ENCODE peak calls at places on chromosomes 16 and 17, in five cellular contexts. L is bronchial epithelial cell, D is mucosa of descending colon, O is neural progenitor cell, M is HAP-1. C is an unnamed sample.

GRCh38 chr16:1193143-1193824 is 31.8 kb downstream of the TPSG1 start:
- DNase-seq in L (no peak), D (no peak), O (no peak), M (no peak), C (no peak)

GRCh38 chr17:80416940-80417293 is 1.9 kb downstream of the ENDOV start:
- DNase-seq in L (no peak), D (no peak), O (no peak), M (no peak), C (no peak)

GRCh38 chr17:5584971-5585794 is 874 bp upstream of the NLRP1 start:
- DNase-seq in L (peak), D (no peak), O (no peak), M (no peak), C (no peak)

GRCh38 chr16:69402448-69402847 is 16.6 kb upstream of the TERF2 start:
- DNase-seq in L (no peak), D (no peak), O (no peak), M (no peak), C (no peak)

GRCh38 chr16:53726625-53727024 is 22.7 kb downstream of the FTO start:
- DNase-seq in L (peak), D (no peak), O (peak), M (no peak), C (no peak)

GRCh38 chr16:28883221-28883996 is 5.1 kb downstream of the ATP2A1 start:
- DNase-seq in L (no peak), D (no peak), O (no peak), M (no peak), C (no peak)

GRCh38 chr17:75270218-75270965 is 639 bp downstream of the MIF4GD start:
- DNase-seq in L (peak), D (peak), O (peak), M (peak), C (peak)

GRCh38 chr17:57357830-57358426 is 101.6 kb downstream of the MSI2 start:
- DNase-seq in L (peak), D (no peak), O (no peak), M (no peak), C (no peak)

GRCh38 chr16:54510619-54511018 is 224.0 kb upstream of the IRX3 start:
- DNase-seq in L (no peak), D (no peak), O (no peak), M (no peak), C (no peak)

GRCh38 chr17:15157051-15157450 is 108.1 kb downstream of the PMP22 start:
- DNase-seq in L (peak), D (no peak), O (no peak), M (no peak), C (no peak)

GRCh38 chr17:39674702-39675389 is 6.6 kb downstream of the PNMT start:
- DNase-seq in L (peak), D (peak), O (no peak), M (no peak), C (no peak)

GRCh38 chr17:68047153-68047846 is 11.8 kb downstream of the KPNA2 start:
- DNase-seq in L (no peak), D (no peak), O (no peak), M (no peak), C (no peak)

GRCh38 chr17:19386276-19386863 is 620 bp downstream of the MFAP4 start:
- DNase-seq in L (peak), D (no peak), O (peak), M (no peak), C (no peak)

GRCh38 chr16:84827897-84828296 is 8.1 kb downstream of the CRISPLD2 start:
- DNase-seq in L (no peak), D (no peak), O (no peak), M (no peak), C (no peak)

GRCh38 chr16:84699147-84699711 is 571 bp upstream of the USP10 start:
- DNase-seq in L (peak), D (peak), O (no peak), M (peak), C (no peak)

GRCh38 chr17:67046398-67046797 is 2.0 kb downstream of the CACNG1 start:
- DNase-seq in L (no peak), D (peak), O (no peak), M (no peak), C (no peak)

GRCh38 chr17:70767102-70767701 is 597.9 kb downstream of the KCNJ2 start:
- DNase-seq in L (peak), D (no peak), O (peak), M (no peak), C (no peak)

GRCh38 chr16:7270823-7271222 is 61.8 kb upstream of the RBFOX1 start:
- DNase-seq in L (peak), D (no peak), O (no peak), M (no peak), C (no peak)

GRCh38 chr17:29757788-29758187 is 135.1 kb upstream of the CORO6 start:
- DNase-seq in L (no peak), D (no peak), O (no peak), M (no peak), C (no peak)
- H3K4me3 ChIP-seq in L (no peak), D (no peak), O (no peak), M (no peak), C (no peak)

GRCh38 chr17:29369831-29370735 is 20.1 kb upstream of the TAOK1 start:
- DNase-seq in L (peak), D (peak), O (peak), M (peak), C (peak)
- H3K4me3 ChIP-seq in L (no peak), D (no peak), O (peak), M (no peak), C (no peak)

DNA sequence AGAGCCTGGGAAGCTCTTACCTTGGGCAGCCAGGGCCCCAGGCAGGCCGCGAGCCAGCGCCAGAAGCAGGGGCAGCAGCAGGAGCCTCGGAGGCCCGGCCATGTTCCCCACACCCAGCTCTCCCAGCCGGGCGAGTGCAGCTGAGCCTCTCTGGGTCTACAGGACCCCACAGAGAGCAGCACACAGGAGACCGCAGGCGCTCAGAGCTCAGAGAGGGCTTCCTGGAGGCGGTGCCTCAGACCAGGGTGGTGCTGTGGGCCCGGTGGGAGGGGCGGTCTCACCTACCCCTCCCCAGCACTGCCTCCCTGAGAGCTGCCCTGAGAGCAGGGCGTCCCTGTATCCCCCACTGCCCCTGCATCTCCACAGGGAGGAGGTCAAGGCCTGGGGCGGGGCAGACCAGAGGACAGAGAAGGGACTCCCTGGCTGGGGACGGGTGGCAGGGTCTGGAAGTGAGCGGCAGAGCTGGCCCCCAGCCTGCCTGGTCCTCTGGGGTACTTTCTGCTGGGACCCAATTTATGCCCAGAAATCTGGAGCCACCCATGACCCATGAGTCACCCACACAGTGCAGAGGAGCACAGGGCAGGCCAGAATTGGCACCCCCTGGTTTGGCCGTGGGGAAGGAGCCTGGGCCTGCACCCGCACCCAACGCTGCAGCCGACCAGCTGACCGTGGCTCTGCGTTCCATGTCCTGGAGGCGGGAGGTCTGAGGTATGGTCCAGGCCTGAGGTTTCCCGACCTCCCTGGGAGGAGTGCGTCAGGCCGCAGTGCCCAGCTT is at the start of gene CD7:
- DNase-seq in L (no peak), D (no peak), O (no peak), M (no peak), C (peak)
- H3K4me3 ChIP-seq in L (no peak), D (no peak), O (no peak), M (no peak), C (peak)

DNA sequence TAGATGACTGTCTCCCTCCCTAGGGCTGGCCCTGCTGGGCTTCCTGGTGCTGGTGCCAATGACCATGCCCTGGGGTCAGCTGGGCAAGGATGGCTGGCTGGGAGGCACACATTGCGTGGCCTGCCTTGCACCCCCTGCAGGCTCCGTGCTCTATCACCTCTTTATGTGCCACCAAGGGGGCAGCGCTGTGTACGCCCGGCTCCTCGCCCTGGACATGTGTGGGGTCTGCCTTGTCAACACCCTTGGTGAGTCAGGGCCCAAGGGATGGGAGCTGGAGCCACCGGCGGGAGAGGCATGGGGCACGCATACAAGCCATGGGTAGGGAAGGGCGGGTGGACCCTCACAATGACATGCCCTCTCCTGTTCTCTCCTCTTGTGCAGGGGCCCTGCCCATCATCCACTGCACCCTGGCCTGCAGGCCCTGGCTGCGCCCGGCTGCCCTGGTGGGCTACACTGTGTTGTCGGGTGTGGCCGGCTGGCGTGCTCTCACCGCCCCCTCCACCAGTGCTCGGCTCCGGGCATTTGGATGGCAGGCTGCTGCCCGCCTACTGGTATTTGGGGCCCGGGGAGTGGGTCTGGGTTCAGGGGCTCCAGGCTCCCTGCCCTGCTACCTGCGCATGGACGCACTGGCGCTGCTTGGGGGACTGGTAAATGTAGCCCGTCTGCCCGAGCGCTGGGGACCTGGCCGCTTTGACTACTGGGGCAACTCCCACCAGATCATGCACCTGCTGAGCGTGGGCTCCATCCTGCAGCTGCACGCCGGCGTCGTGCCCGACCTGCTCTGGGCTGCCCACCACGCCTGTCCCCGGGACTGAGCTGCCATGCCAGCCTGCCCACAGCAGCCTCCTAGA is 2.2 kb downstream of the PAQR4 start:
- DNase-seq in L (no peak), D (no peak), O (no peak), M (no peak), C (no peak)
- H3K4me3 ChIP-seq in L (no peak), D (no peak), O (no peak), M (peak), C (no peak)

DNA sequence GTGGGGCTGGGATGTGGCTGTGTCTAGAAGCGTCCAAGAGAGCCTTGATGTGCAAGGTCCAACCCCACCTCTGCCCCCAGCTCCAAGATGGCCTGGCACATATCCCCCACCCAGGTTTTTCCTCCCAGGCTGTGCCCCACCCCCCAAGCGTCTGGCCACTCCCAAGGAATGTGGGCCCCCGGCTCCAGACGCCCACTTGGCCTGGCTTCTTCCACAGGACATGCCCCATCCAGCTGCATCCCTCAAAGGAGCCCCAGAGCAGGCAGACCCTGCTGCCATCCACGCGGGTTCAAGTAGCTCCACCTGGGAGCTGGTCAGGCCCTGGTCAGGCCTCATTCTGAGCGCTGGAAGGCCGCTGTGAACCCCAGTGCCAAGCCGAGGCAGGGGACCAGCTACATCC is 3.2 kb downstream of the CAMKK1 start:
- DNase-seq in L (no peak), D (no peak), O (no peak), M (no peak), C (no peak)
- H3K4me3 ChIP-seq in L (no peak), D (no peak), O (no peak), M (no peak), C (no peak)

GRCh38 chr17:1733047-1733357 is 8.5 kb downstream of the WDR81 start:
- DNase-seq in L (no peak), D (no peak), O (no peak), M (no peak), C (no peak)

GRCh38 chr17:1730004-1730344 is 5.5 kb downstream of the WDR81 start:
- DNase-seq in L (no peak), D (no peak), O (no peak), M (no peak), C (no peak)

GRCh38 chr17:1731194-1731506 is 6.6 kb downstream of the WDR81 start:
- DNase-seq in L (no peak), D (no peak), O (no peak), M (no peak), C (no peak)

GRCh38 chr17:1732241-1733046 is 7.9 kb downstream of the WDR81 start:
- DNase-seq in L (no peak), D (no peak), O (no peak), M (no peak), C (no peak)

GRCh38 chr17:1730345-1731193 is 6.1 kb downstream of the WDR81 start:
- DNase-seq in L (peak), D (peak), O (no peak), M (no peak), C (no peak)
- H3K4me3 ChIP-seq in L (no peak), D (no peak), O (no peak), M (no peak), C (no peak)

DNA sequence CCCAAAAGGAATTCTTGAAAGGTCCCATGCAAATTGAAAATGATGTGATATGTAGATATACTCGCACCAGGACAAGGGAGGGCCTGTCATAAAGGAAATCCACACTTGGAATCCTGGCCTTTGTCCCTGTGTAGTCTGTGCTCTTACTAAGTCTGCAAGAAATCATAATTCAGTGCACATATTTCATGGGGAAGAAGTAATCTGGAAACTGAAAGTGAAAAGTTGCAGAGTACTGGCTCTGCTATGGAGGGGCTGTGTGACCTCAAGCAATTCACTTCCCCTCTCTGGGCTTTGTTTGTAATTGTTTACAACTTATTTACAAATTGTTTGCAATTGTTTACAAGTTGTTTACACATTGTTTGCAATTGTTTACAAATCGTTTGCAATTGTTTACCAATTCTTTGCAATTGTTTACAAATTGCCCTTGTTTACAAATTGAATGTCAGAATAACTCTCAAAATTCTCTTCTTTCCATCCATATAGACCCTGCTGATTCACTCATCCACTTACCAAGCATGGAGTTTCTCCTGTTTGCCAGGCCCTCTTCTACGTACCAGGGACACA is 13.0 kb downstream of the SCNN1G start:
- DNase-seq in L (no peak), D (no peak), O (no peak), M (no peak), C (no peak)
- H3K4me3 ChIP-seq in L (no peak), D (no peak), O (no peak), M (no peak), C (no peak)

DNA sequence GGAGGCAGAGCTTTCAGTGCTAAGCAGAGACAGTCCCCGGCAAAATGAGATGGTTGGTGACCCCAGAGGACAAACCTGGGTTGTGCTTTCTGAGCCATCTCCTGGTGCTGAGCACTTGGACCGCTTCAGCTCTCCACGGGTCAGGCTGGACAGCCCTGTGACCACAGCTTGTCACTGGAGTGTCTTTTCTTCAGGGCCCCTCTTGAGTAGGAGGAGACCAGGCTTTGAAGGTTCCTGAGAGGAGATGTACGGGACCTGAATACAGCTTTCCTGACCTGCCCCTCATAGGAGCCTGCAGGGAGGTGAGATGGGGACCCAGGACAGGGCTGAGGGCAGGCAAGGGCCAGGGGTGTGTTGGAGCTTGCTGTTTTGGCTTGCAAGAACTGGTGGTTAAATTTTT is 17.8 kb upstream of the ADGRG1 start:
- DNase-seq in L (no peak), D (no peak), O (no peak), M (no peak), C (no peak)
- H3K4me3 ChIP-seq in L (no peak), D (no peak), O (no peak), M (no peak), C (no peak)

GRCh38 chr17:46865100-46865499 is 13.7 kb downstream of the WNT9B start:
- DNase-seq in L (no peak), D (no peak), O (no peak), M (no peak), C (no peak)

GRCh38 chr17:46862949-46863348 is 11.6 kb downstream of the WNT9B start:
- DNase-seq in L (no peak), D (no peak), O (peak), M (no peak), C (no peak)

GRCh38 chr17:46866325-46866724 is 14.9 kb downstream of the WNT9B start:
- DNase-seq in L (no peak), D (no peak), O (no peak), M (no peak), C (no peak)

GRCh38 chr17:46866747-46867146 is 15.4 kb downstream of the WNT9B start:
- DNase-seq in L (no peak), D (no peak), O (no peak), M (no peak), C (no peak)

DNA sequence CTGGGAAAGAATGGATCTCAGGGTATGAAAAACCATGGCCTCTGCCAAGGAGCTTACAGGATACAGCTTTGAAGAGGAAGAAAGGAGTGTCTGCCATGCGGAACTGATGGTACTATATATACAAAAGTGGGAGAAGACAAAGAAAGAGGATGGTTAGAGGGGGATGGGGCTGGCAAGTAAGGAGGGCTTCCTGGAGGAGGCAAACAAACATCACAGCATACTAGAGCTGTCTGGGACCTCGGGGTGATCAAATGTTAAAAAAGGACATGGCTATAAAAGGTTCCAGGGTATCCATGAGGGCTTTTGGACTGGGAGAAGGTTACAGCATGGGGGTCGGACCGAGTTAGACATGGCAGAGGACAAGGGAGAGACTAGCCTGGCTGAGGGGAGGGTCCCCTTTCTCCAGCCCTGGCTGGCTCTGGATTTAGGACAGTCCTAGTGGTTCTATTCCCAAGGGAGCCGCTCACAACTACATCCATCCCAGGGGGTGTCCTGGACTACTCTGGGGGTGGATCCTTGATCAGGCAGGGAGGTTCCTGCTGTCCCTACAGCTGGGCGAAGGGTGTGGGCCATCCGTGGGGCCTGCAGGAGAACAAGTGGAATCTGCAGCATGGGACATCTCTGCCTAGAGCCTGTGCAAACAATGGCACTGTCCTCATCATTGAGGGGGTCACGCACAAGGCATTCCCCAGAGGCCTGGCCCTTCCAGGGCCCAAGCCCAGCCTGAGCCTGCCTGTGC is 12.2 kb downstream of the WNT9B start:
- DNase-seq in L (no peak), D (no peak), O (no peak), M (no peak), C (no peak)
- H3K4me3 ChIP-seq in L (no peak), D (no peak), O (no peak), M (no peak), C (no peak)

C was measured in CD8-positive, alpha-beta T cell.